ENCODE peak calls at places on chromosomes 12 and 14, in five cellular contexts. B, W, R, T and Q are unnamed samples.

GRCh38 chr14:28751467-28752058 is 15.0 kb upstream of the FOXG1 start:
- DNase-seq in B (no peak), W (no peak), R (no peak), T (no peak), Q (peak)

GRCh38 chr12:110073049-110073831 is 24.9 kb upstream of the C12orf76 start:
- DNase-seq in B (peak), W (no peak), R (no peak), T (peak), Q (no peak)

GRCh38 chr14:71733210-71733883 is 198.9 kb upstream of the RGS6 start:
- DNase-seq in B (no peak), W (no peak), R (no peak), T (no peak), Q (no peak)

GRCh38 chr14:102390064-102390463 is 27.3 kb downstream of the TECPR2 start:
- DNase-seq in B (no peak), W (no peak), R (no peak), T (no peak), Q (no peak)

GRCh38 chr12:76813972-76814371 is 50.1 kb downstream of the ZDHHC17 start:
- DNase-seq in B (no peak), W (no peak), R (no peak), T (no peak), Q (no peak)

GRCh38 chr12:67355428-67356385 is 86.5 kb downstream of the CAND1 start:
- DNase-seq in B (no peak), W (peak), R (peak), T (peak), Q (peak)

GRCh38 chr12:129615001-129615400 is 288.8 kb downstream of the TMEM132D start:
- DNase-seq in B (no peak), W (no peak), R (no peak), T (no peak), Q (no peak)

GRCh38 chr14:55851961-55852360 is 266.2 kb upstream of the PELI2 start:
- DNase-seq in B (no peak), W (no peak), R (no peak), T (no peak), Q (no peak)

GRCh38 chr12:96396209-96396608 is 4.0 kb downstream of the CDK17 start:
- DNase-seq in B (no peak), W (no peak), R (no peak), T (no peak), Q (no peak)

GRCh38 chr14:64952598-64953309 is 10.2 kb upstream of the GPX2 start:
- DNase-seq in B (no peak), W (no peak), R (no peak), T (no peak), Q (peak)